ENCODE peak calls at places on chromosomes 7 and 10, in seven cellular contexts. One of them, this sample, is unnamed.
A peak's percentile ranks its signal among the peaks of the same experiment; 100 is the strongest.

GRCh38 chr7:69104023-69104422 is 494.3 kb upstream of the AUTS2 start:
- DNase-seq in stimulated activated effector memory CD8-positive, alpha-beta T cell treated with anti-CD3 and anti-CD28 coated beads, Interleukin-12 subunit alpha, Interleukin-12 subunit beta, amount 100 ng/mL, for 72 hours: no peak
- DNase-seq in cardiac muscle cell: no peak
- DNase-seq in activated naive CD4-positive, alpha-beta T cell treated with anti-CD3 and anti-CD28 coated beads, Interleukin-2, amount 10 ng/mL, durations not matched to agents 7 days and 5 days: no peak
- DNase-seq in nucleus accumbens: no peak
- DNase-seq in HCEC 1CT: no peak
- DNase-seq in stimulated activated CD4-positive, alpha-beta T cell treated with anti-CD3 and anti-CD28 coated beads, Interleukin-4, amount 100 ng/mL, for 48 hours: no peak
- DNase-seq in this sample: no peak

GRCh38 chr10:30980951-30981616 is 50.6 kb downstream of the ZNF438 start:
- DNase-seq in HCEC 1CT: peak; percentile 55
- DNase-seq in stimulated activated effector memory CD8-positive, alpha-beta T cell treated with anti-CD3 and anti-CD28 coated beads, Interleukin-12 subunit alpha, Interleukin-12 subunit beta, amount 100 ng/mL, for 72 hours: no peak
- DNase-seq in cardiac muscle cell: no peak
- DNase-seq in stimulated activated CD4-positive, alpha-beta T cell treated with anti-CD3 and anti-CD28 coated beads, Interleukin-4, amount 100 ng/mL, for 48 hours: no peak
- DNase-seq in activated naive CD4-positive, alpha-beta T cell treated with anti-CD3 and anti-CD28 coated beads, Interleukin-2, amount 10 ng/mL, durations not matched to agents 7 days and 5 days: no peak
- DNase-seq in nucleus accumbens: peak; percentile 42
- DNase-seq in this sample: peak; percentile 94

GRCh38 chr10:121300723-121301122 is 297.5 kb downstream of the FGFR2 start:
- DNase-seq in activated naive CD4-positive, alpha-beta T cell treated with anti-CD3 and anti-CD28 coated beads, Interleukin-2, amount 10 ng/mL, durations not matched to agents 7 days and 5 days: no peak
- DNase-seq in stimulated activated CD4-positive, alpha-beta T cell treated with anti-CD3 and anti-CD28 coated beads, Interleukin-4, amount 100 ng/mL, for 48 hours: no peak
- DNase-seq in nucleus accumbens: no peak
- DNase-seq in cardiac muscle cell: no peak
- DNase-seq in stimulated activated effector memory CD8-positive, alpha-beta T cell treated with anti-CD3 and anti-CD28 coated beads, Interleukin-12 subunit alpha, Interleukin-12 subunit beta, amount 100 ng/mL, for 72 hours: no peak
- DNase-seq in HCEC 1CT: no peak
- DNase-seq in this sample: no peak

GRCh38 chr10:43128331-43128730 is 9.9 kb upstream of the CSGALNACT2 start:
- DNase-seq in nucleus accumbens: no peak
- DNase-seq in stimulated activated effector memory CD8-positive, alpha-beta T cell treated with anti-CD3 and anti-CD28 coated beads, Interleukin-12 subunit alpha, Interleukin-12 subunit beta, amount 100 ng/mL, for 72 hours: peak; percentile 1
- DNase-seq in activated naive CD4-positive, alpha-beta T cell treated with anti-CD3 and anti-CD28 coated beads, Interleukin-2, amount 10 ng/mL, durations not matched to agents 7 days and 5 days: peak; percentile 8
- DNase-seq in HCEC 1CT: no peak
- DNase-seq in stimulated activated CD4-positive, alpha-beta T cell treated with anti-CD3 and anti-CD28 coated beads, Interleukin-4, amount 100 ng/mL, for 48 hours: no peak
- DNase-seq in cardiac muscle cell: no peak
- DNase-seq in this sample: no peak

GRCh38 chr10:11705687-11706086 is 36.5 kb upstream of the ECHDC3 start:
- DNase-seq in activated naive CD4-positive, alpha-beta T cell treated with anti-CD3 and anti-CD28 coated beads, Interleukin-2, amount 10 ng/mL, durations not matched to agents 7 days and 5 days: no peak
- DNase-seq in stimulated activated CD4-positive, alpha-beta T cell treated with anti-CD3 and anti-CD28 coated beads, Interleukin-4, amount 100 ng/mL, for 48 hours: no peak
- DNase-seq in cardiac muscle cell: no peak
- DNase-seq in stimulated activated effector memory CD8-positive, alpha-beta T cell treated with anti-CD3 and anti-CD28 coated beads, Interleukin-12 subunit alpha, Interleukin-12 subunit beta, amount 100 ng/mL, for 72 hours: no peak
- DNase-seq in nucleus accumbens: no peak
- DNase-seq in HCEC 1CT: peak; percentile 47
- DNase-seq in this sample: peak; percentile 62

GRCh38 chr7:50372921-50373320 is 68.4 kb downstream of the IKZF1 start:
- DNase-seq in nucleus accumbens: no peak
- DNase-seq in stimulated activated effector memory CD8-positive, alpha-beta T cell treated with anti-CD3 and anti-CD28 coated beads, Interleukin-12 subunit alpha, Interleukin-12 subunit beta, amount 100 ng/mL, for 72 hours: no peak
- DNase-seq in HCEC 1CT: no peak
- DNase-seq in activated naive CD4-positive, alpha-beta T cell treated with anti-CD3 and anti-CD28 coated beads, Interleukin-2, amount 10 ng/mL, durations not matched to agents 7 days and 5 days: no peak
- DNase-seq in stimulated activated CD4-positive, alpha-beta T cell treated with anti-CD3 and anti-CD28 coated beads, Interleukin-4, amount 100 ng/mL, for 48 hours: no peak
- DNase-seq in cardiac muscle cell: no peak
- DNase-seq in this sample: no peak

GRCh38 chr7:63789378-63790176 is 209.1 kb upstream of the ZNF722 start:
- DNase-seq in stimulated activated CD4-positive, alpha-beta T cell treated with anti-CD3 and anti-CD28 coated beads, Interleukin-4, amount 100 ng/mL, for 48 hours: no peak
- DNase-seq in HCEC 1CT: no peak
- DNase-seq in cardiac muscle cell: no peak
- DNase-seq in activated naive CD4-positive, alpha-beta T cell treated with anti-CD3 and anti-CD28 coated beads, Interleukin-2, amount 10 ng/mL, durations not matched to agents 7 days and 5 days: no peak
- DNase-seq in stimulated activated effector memory CD8-positive, alpha-beta T cell treated with anti-CD3 and anti-CD28 coated beads, Interleukin-12 subunit alpha, Interleukin-12 subunit beta, amount 100 ng/mL, for 72 hours: no peak
- DNase-seq in nucleus accumbens: no peak
- DNase-seq in this sample: peak; percentile 18

GRCh38 chr10:10092581-10092980 is 925.1 kb upstream of the CELF2 start:
- DNase-seq in cardiac muscle cell: peak; percentile 64
- DNase-seq in stimulated activated CD4-positive, alpha-beta T cell treated with anti-CD3 and anti-CD28 coated beads, Interleukin-4, amount 100 ng/mL, for 48 hours: no peak
- DNase-seq in HCEC 1CT: no peak
- DNase-seq in activated naive CD4-positive, alpha-beta T cell treated with anti-CD3 and anti-CD28 coated beads, Interleukin-2, amount 10 ng/mL, durations not matched to agents 7 days and 5 days: no peak
- DNase-seq in stimulated activated effector memory CD8-positive, alpha-beta T cell treated with anti-CD3 and anti-CD28 coated beads, Interleukin-12 subunit alpha, Interleukin-12 subunit beta, amount 100 ng/mL, for 72 hours: no peak
- DNase-seq in nucleus accumbens: no peak
- DNase-seq in this sample: peak; percentile 68

GRCh38 chr7:83060218-83060617 is 102.5 kb downstream of the PCLO start:
- DNase-seq in cardiac muscle cell: no peak
- DNase-seq in HCEC 1CT: no peak
- DNase-seq in activated naive CD4-positive, alpha-beta T cell treated with anti-CD3 and anti-CD28 coated beads, Interleukin-2, amount 10 ng/mL, durations not matched to agents 7 days and 5 days: no peak
- DNase-seq in nucleus accumbens: no peak
- DNase-seq in stimulated activated effector memory CD8-positive, alpha-beta T cell treated with anti-CD3 and anti-CD28 coated beads, Interleukin-12 subunit alpha, Interleukin-12 subunit beta, amount 100 ng/mL, for 72 hours: no peak
- DNase-seq in stimulated activated CD4-positive, alpha-beta T cell treated with anti-CD3 and anti-CD28 coated beads, Interleukin-4, amount 100 ng/mL, for 48 hours: no peak
- DNase-seq in this sample: no peak

GRCh38 chr10:89522463-89522862 is 12.9 kb downstream of the SLC16A12 start:
- DNase-seq in nucleus accumbens: no peak
- DNase-seq in cardiac muscle cell: no peak
- DNase-seq in stimulated activated effector memory CD8-positive, alpha-beta T cell treated with anti-CD3 and anti-CD28 coated beads, Interleukin-12 subunit alpha, Interleukin-12 subunit beta, amount 100 ng/mL, for 72 hours: no peak
- DNase-seq in activated naive CD4-positive, alpha-beta T cell treated with anti-CD3 and anti-CD28 coated beads, Interleukin-2, amount 10 ng/mL, durations not matched to agents 7 days and 5 days: no peak
- DNase-seq in HCEC 1CT: peak; percentile 45
- DNase-seq in stimulated activated CD4-positive, alpha-beta T cell treated with anti-CD3 and anti-CD28 coated beads, Interleukin-4, amount 100 ng/mL, for 48 hours: no peak
- DNase-seq in this sample: peak; percentile 58

GRCh38 chr7:30683839-30684238 is 1.6 kb upstream of the CRHR2 start:
- DNase-seq in cardiac muscle cell: no peak
- DNase-seq in HCEC 1CT: no peak
- DNase-seq in stimulated activated effector memory CD8-positive, alpha-beta T cell treated with anti-CD3 and anti-CD28 coated beads, Interleukin-12 subunit alpha, Interleukin-12 subunit beta, amount 100 ng/mL, for 72 hours: no peak
- DNase-seq in nucleus accumbens: no peak
- DNase-seq in stimulated activated CD4-positive, alpha-beta T cell treated with anti-CD3 and anti-CD28 coated beads, Interleukin-4, amount 100 ng/mL, for 48 hours: no peak
- DNase-seq in activated naive CD4-positive, alpha-beta T cell treated with anti-CD3 and anti-CD28 coated beads, Interleukin-2, amount 10 ng/mL, durations not matched to agents 7 days and 5 days: no peak
- DNase-seq in this sample: no peak

This sample was measured in fibroblast of mammary gland.